ENCODE peak calls at places on chromosomes 7 and 10, in seven cellular contexts. R is HT1080; M is renal cortical epithelial cell; S is astrocyte of the spinal cord; D is GM23338; V is naive thymus-derived CD4-positive, alpha-beta T cell; P is Kasumi-1. Y is an unnamed sample.

GRCh38 chr7:91194841-91195240 is 69.4 kb upstream of the FZD1 start:
- DNase-seq in V (no peak), D (no peak), R (no peak), M (peak; percentile 51), P (no peak), S (no peak), Y (no peak)

GRCh38 chr10:4678023-4678950 is 147.7 kb upstream of the AKR1E2 start:
- DNase-seq in P (no peak), V (no peak), R (peak; percentile 88), D (no peak), M (peak; percentile 80), S (peak; percentile 91), Y (no peak)

GRCh38 chr10:121113385-121113696 is 262.2 kb downstream of the WDR11 start:
- DNase-seq in V (no peak), D (no peak), S (no peak), M (peak; percentile 88), R (peak; percentile 20), P (no peak), Y (no peak)

GRCh38 chr10:61898435-61898778 is 3.1 kb upstream of the ARID5B start:
- DNase-seq in S (no peak), D (no peak), V (no peak), R (no peak), P (no peak), M (no peak), Y (peak; percentile 26)

GRCh38 chr7:39622609-39623311 is 612 bp upstream of the RALA start:
- DNase-seq in D (no peak), P (no peak), S (no peak), R (peak; percentile 7), V (no peak), M (no peak), Y (peak; percentile 41)

GRCh38 chr7:94332571-94332970 is 62.1 kb upstream of the COL1A2 start:
- DNase-seq in V (no peak), R (peak; percentile 6), D (no peak), P (no peak), S (no peak), M (no peak), Y (no peak)

GRCh38 chr10:125072824-125073223 is 87.5 kb downstream of the CTBP2 start:
- DNase-seq in D (no peak), V (no peak), R (no peak), S (no peak), P (no peak), M (no peak), Y (no peak)

GRCh38 chr10:48608279-48608681 is 3.4 kb upstream of the ARHGAP22 start:
- DNase-seq in D (peak; percentile 89), R (peak; percentile 67), V (peak; percentile 25), S (no peak), P (peak; percentile 30), M (peak; percentile 48), Y (peak; percentile 71)

GRCh38 chr10:129888784-129889616 is 75.1 kb downstream of the EBF3 start:
- DNase-seq in M (no peak), R (peak; percentile 17), V (peak; percentile 33), D (peak; percentile 90), P (peak; percentile 55), S (no peak), Y (no peak)

GRCh38 chr10:90642650-90643049 is 215.2 kb downstream of the HTR7 start:
- DNase-seq in V (no peak), R (no peak), M (no peak), D (no peak), S (no peak), P (no peak), Y (no peak)

GRCh38 chr7:107692501-107692900 is 31.9 kb downstream of the SLC26A4 start:
- DNase-seq in S (peak; percentile 37), D (no peak), R (peak; percentile 49), M (no peak), P (no peak), V (no peak), Y (no peak)

GRCh38 chr7:114922151-114922651 is 307 bp downstream of the MDFIC start:
- DNase-seq in D (peak; percentile 59), M (no peak), R (peak; percentile 38), V (peak; percentile 84), S (peak; percentile 50), P (no peak), Y (peak; percentile 78)

GRCh38 chr7:132402751-132403245 is 173.5 kb downstream of the PLXNA4 start:
- DNase-seq in M (no peak), R (no peak), D (no peak), P (no peak), V (no peak), S (peak; percentile 92), Y (peak; percentile 2)

GRCh38 chr7:1560620-1561031 is 4.6 kb upstream of the TMEM184A start:
- DNase-seq in D (no peak), S (no peak), R (no peak), P (no peak), M (no peak), V (no peak), Y (no peak)

GRCh38 chr10:96125142-96125515 is 5.0 kb upstream of the ZNF518A start:
- DNase-seq in S (no peak), D (no peak), V (no peak), R (no peak), P (peak; percentile 55), M (no peak), Y (no peak)

GRCh38 chr7:120743128-120743527 is 114.8 kb downstream of the TSPAN12 start:
- DNase-seq in P (no peak), M (peak; percentile 76), V (no peak), R (no peak), D (no peak), S (no peak), Y (no peak)

GRCh38 chr7:49099587-49100326 is 175.4 kb downstream of the CDC14C start:
- DNase-seq in M (peak; percentile 5), R (no peak), P (no peak), S (no peak), V (no peak), D (peak; percentile 59), Y (no peak)

GRCh38 chr7:103857435-103857834 is 132.0 kb downstream of the RELN start:
- DNase-seq in V (no peak), R (no peak), P (no peak), S (no peak), M (no peak), D (peak; percentile 64), Y (no peak)

GRCh38 chr7:138654616-138655015 is 46.5 kb downstream of the SVOPL start:
- DNase-seq in V (no peak), D (no peak), P (no peak), M (no peak), R (no peak), S (no peak), Y (no peak)

Y was measured in B cell.